ENCODE peak calls at places on chromosomes 1 and 21, in five cellular contexts. E is transverse colon, W is sigmoid colon, V is breast epithelium, R is endothelial cell of umbilical vein. M is an unnamed sample.

GRCh38 chr1:237740831-237741230 is 149.9 kb downstream of the ZP4 start:
- DNase-seq in E (no peak), W (no peak), V (no peak), R (no peak), M (no peak)

GRCh38 chr1:117584181-117584580 is 21.7 kb upstream of the TENT5C start:
- DNase-seq in E (no peak), W (no peak), V (no peak), R (no peak), M (no peak)

GRCh38 chr1:40699787-40700186 is 8.3 kb downstream of the NFYC start:
- DNase-seq in E (no peak), W (no peak), V (no peak), R (no peak), M (no peak)

GRCh38 chr1:163357378-163357777 is 35.6 kb downstream of the NUF2 start:
- DNase-seq in E (no peak), W (no peak), V (no peak), R (peak; percentile 35), M (no peak)

GRCh38 chr1:182754915-182755314 is 34.7 kb upstream of the NPL start:
- DNase-seq in E (no peak), W (no peak), V (no peak), R (no peak), M (no peak)

GRCh38 chr1:47587891-47588582 is 150.2 kb downstream of the FOXD2 start:
- DNase-seq in E (no peak), W (no peak), V (no peak), R (peak; percentile 24), M (no peak)

GRCh38 chr1:48671578-48671977 is 105.1 kb downstream of the BEND5 start:
- DNase-seq in E (no peak), W (no peak), V (no peak), R (no peak), M (no peak)

GRCh38 chr1:204419064-204419403 is 7.4 kb upstream of the PPP1R15B start:
- DNase-seq in E (no peak), W (no peak), V (no peak), R (peak; percentile 46), M (no peak)

GRCh38 chr1:24878775-24879742 is 51.0 kb downstream of the RUNX3 start:
- DNase-seq in E (no peak), W (peak; percentile 40), V (no peak), R (no peak), M (no peak)

GRCh38 chr1:40876891-40877290 is 14.7 kb upstream of the CITED4 start:
- DNase-seq in E (no peak), W (no peak), V (no peak), R (no peak), M (no peak)

GRCh38 chr1:5238351-5239123 is 584.1 kb downstream of the AJAP1 start:
- DNase-seq in E (no peak), W (no peak), V (no peak), R (no peak), M (no peak)

GRCh38 chr1:77370588-77371306 is 88.9 kb downstream of the AK5 start:
- DNase-seq in E (no peak), W (no peak), V (no peak), R (no peak), M (no peak)

GRCh38 chr1:40710581-40711315 is 19.2 kb downstream of the NFYC start:
- DNase-seq in E (no peak), W (no peak), V (no peak), R (peak; percentile 15), M (no peak)

GRCh38 chr21:21096956-21097355 is 98.7 kb downstream of the NCAM2 start:
- DNase-seq in E (no peak), W (no peak), V (no peak), R (no peak), M (no peak)

GRCh38 chr1:55078470-55078869 is 39.1 kb downstream of the PCSK9 start:
- DNase-seq in E (no peak), W (no peak), V (no peak), R (no peak), M (no peak)

GRCh38 chr1:203153051-203153988 is 22.3 kb downstream of the MYBPH start:
- DNase-seq in E (no peak), W (no peak), V (no peak), R (peak; percentile 36), M (no peak)

GRCh38 chr21:30408782-30409494 is 13.1 kb downstream of the KRTAP13-1 start:
- DNase-seq in E (peak; percentile 54), W (no peak), V (peak; percentile 59), R (no peak), M (peak; percentile 31)

GRCh38 chr1:19643113-19643512 is 998 bp upstream of the NBL1 start:
- DNase-seq in E (peak; percentile 87), W (peak; percentile 70), V (peak; percentile 56), R (no peak), M (no peak)

GRCh38 chr21:43983390-43983789 is 28.7 kb upstream of the TRAPPC10 start:
- DNase-seq in E (no peak), W (no peak), V (no peak), R (no peak), M (no peak)

GRCh38 chr1:15691434-15692032 is 7.4 kb downstream of the PLEKHM2 start:
- DNase-seq in E (no peak), W (no peak), V (no peak), R (no peak), M (no peak)

GRCh38 chr1:34166191-34167090 is 1.4 kb upstream of the CSMD2 start:
- DNase-seq in E (no peak), W (no peak), V (no peak), R (no peak), M (no peak)

GRCh38 chr1:59427784-59428183 is 130.9 kb downstream of the FGGY start:
- DNase-seq in E (no peak), W (no peak), V (no peak), R (no peak), M (no peak)

GRCh38 chr1:3610823-3611169 is 512 bp downstream of the MEGF6 start:
- DNase-seq in E (no peak), W (no peak), V (no peak), R (no peak), M (no peak)
- H3K4me1 ChIP-seq in E (peaks cover 11% of the 10 kb centered on the region), W (no peaks in the 10 kb centered on the region), V (peaks cover 15% of the 10 kb centered on the region), R (peaks cover 39% of the 10 kb centered on the region), M (peaks cover 57% of the 10 kb centered on the region)

GRCh38 chr1:220094016-220094911 is at the start of gene IARS2:
- DNase-seq in E (peak; percentile 93), W (peak; percentile 92), V (peak; percentile 90), R (peak; percentile 82), M (peak; percentile 98)

GRCh38 chr1:220093361-220094015 is 444 bp upstream of the IARS2 start:
- DNase-seq in E (no peak), W (no peak), V (no peak), R (no peak), M (no peak)

GRCh38 chr1:220084460-220084859 is 5.1 kb downstream of the BPNT1 start:
- DNase-seq in E (no peak), W (no peak), V (no peak), R (peak; percentile 64), M (no peak)

GRCh38 chr1:220092694-220093093 is 1.2 kb upstream of the IARS2 start:
- DNase-seq in E (no peak), W (no peak), V (no peak), R (no peak), M (no peak)

DNA sequence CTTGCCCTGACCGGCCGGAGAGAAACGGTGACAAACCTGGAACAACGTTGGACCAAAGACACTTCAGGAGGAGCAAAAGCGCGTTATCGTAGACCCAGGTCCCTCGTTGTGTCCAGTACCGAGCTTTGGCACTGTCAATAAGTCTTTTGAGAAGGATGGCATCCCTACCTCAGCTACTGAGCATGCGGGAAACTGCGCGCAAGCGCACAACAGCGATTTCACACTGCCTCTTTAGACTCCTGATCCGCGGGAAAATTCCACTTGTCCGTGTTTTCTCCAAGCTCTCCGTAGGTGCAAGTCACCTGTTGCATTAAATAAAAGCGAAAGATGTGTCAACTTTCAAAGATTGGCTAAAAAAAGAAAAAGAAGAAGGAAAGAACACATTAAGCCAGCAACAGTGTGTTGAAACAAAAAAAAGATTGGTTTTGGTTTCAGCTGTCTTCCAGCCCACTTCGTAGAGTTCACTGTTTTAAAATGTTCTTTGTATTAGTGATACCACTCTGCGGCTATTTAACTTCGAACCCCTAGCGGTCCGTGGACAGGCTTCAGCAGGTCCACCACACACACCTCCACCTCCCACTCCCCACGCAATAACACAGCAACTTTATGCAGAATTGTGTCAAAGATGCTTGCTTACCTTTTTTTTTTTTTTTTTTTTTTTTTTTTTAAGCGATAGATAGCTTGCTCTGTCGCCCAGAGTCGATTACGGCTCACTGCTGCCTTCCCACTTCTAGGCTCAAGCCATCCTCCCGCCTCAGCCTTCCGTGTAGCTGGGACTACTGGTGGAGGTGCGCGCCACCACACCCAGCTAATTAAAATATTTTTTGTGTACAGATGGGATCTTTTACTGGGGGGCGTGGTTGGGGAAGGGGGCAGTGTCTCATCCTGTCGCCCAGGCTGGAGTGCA is at the start of gene BPNT1:
- DNase-seq in E (peak; percentile 99), W (peak; percentile 96), V (peak; percentile 91), R (peak; percentile 97), M (peak; percentile 95)
- TF ChIP-seq POLR2AphosphoS5 in E (peak; percentile 92), W (peak; percentile 32), V (no peak), R (peak; percentile 55), M (peak; percentile 80)

DNA sequence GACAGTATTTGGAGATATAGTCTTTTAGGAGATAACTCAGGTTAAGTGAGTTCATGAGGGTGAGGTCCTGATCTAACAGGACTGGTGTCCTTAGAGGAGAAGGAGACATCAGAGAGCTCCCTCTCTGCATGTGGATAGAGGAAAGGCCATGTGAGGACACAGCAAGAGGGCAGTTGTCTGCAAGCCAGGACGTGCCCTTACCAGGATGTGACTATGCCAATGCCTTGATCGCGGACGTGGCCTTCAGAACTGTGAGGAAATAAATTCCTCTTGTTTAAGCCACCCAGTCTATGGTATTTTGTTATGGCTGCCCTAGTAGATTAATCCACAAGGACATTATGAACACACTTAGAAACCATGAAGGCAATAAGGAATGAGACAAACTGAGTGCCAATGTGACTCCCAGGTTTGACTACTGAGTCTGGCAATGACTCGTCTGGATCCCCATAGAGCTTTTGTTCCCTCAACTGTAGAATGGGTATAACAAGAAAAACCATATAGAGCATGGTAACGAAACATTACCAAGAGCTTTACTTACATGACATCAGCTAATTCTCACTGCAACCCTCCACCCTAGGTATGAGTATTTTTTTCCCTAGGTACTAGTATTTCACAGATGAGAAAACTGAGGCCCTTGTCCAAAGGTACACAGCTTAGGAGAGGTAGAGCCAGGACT is 6.5 kb downstream of the URB1 start:
- DNase-seq in E (no peak), W (no peak), V (no peak), R (peak; percentile 59), M (no peak)
- H3K4me1 ChIP-seq in E (no peaks in the 10 kb centered on the region), W (no peaks in the 10 kb centered on the region), V (peaks cover 2% of the 10 kb centered on the region), R (peaks cover 8% of the 10 kb centered on the region), M (peaks cover 1% of the 10 kb centered on the region)

DNA sequence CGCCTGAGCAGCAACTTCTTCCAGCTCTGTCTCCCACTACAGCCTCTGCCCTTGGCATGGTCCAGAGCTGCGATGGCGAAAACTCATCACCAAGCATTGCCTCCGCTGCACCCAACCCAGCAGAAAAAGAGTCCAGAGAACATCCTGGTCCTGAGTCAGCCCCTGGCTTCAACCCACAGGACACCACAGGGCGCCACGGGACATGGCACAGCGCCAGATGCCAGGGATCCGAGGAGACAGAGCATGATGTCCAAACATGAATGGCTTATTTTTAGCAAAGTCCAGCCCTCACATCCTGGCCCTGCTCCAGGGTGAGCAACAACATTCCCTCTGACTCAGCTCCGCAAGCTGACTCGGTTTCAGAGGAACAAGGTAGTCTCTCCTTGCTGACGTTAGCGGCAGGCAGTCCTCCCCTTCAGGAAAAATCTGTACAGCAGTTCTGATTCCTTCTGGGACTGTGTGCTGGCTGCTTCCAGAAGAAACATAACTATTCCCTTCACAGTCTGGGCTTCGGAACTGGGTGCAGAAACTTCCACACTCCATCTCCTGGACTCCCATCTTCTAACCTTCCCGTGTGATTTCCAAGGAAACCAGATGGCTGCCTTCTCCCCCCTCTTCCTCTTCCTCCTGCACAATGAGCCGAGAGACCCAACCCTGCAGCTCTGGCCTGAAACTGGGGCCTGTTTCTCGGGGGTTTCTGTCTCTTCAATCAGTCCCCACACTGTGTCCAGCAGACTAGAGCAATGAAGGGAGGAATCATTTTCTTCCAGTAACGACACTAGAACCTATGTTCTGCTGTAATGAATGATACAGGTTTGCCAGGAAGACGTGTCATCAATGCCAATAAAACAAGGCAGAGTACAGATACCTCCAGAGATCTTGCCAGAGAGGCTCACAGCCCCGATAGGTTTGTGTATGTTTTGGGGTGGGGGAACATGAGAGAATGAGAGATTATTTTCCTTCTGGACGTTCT is 131.2 kb downstream of the TOMM20 start:
- DNase-seq in E (peak; percentile 95), W (peak; percentile 100), V (peak; percentile 100), R (peak; percentile 99), M (peak; percentile 94)
- TF ChIP-seq POLR2AphosphoS5 in E (peak; percentile 95), W (peak; percentile 97), V (peak; percentile 99), R (peak; percentile 98), M (peak; percentile 97)